ENCODE peak calls at places on chromosomes 3 and 15, in four cellular contexts. J is T-helper 1 cell; L is HEK293T; Q is stimulated activated CD8-positive, alpha-beta memory T cell treated with anti-CD3 and anti-CD28 coated beads, Interleukin-4, amount 100 ng/mL, for 1 hour. E is an unnamed sample.

GRCh38 chr3:141405581-141405980 is 37.3 kb downstream of the ZBTB38 start:
- DNase-seq in J (no peak), L (no peak), Q (no peak), E (no peak)

GRCh38 chr3:180743813-180744212 is 64.5 kb upstream of the CCDC39 start:
- DNase-seq in J (no peak), L (no peak), Q (no peak), E (no peak)

GRCh38 chr3:18440053-18440768 is 15.1 kb upstream of the SATB1 start:
- DNase-seq in J (no peak), L (no peak), Q (no peak), E (no peak)

GRCh38 chr15:29452881-29453731 is 183.5 kb upstream of the NSMCE3 start:
- DNase-seq in J (no peak), L (no peak), Q (no peak), E (peak; percentile 58)

GRCh38 chr3:15979490-15979889 is 181.7 kb upstream of the ANKRD28 start:
- DNase-seq in J (no peak), L (no peak), Q (no peak), E (no peak)

GRCh38 chr3:192943384-192943783 is 25.7 kb upstream of the MB21D2 start:
- DNase-seq in J (no peak), L (no peak), Q (no peak), E (no peak)

GRCh38 chr3:111691293-111691909 is 96.3 kb upstream of the ZBED2 start:
- DNase-seq in J (no peak), L (peak; percentile 45), Q (no peak), E (no peak)

GRCh38 chr3:25854635-25855034 is 64.7 kb downstream of the OXSM start:
- DNase-seq in J (no peak), L (no peak), Q (no peak), E (no peak)

GRCh38 chr3:47414161-47414564 is 33.3 kb downstream of the PTPN23 start:
- DNase-seq in J (no peak), L (no peak), Q (no peak), E (no peak)

GRCh38 chr3:32685604-32686185 is 707 bp downstream of the CNOT10 start:
- DNase-seq in J (no peak), L (no peak), Q (no peak), E (no peak)

GRCh38 chr3:190989213-190989612 is 126.7 kb upstream of the GMNC start:
- DNase-seq in J (no peak), L (no peak), Q (no peak), E (peak; percentile 55)

GRCh38 chr3:127614928-127615592 is 13.9 kb upstream of the PODXL2 start:
- DNase-seq in J (no peak), L (no peak), Q (no peak), E (no peak)

GRCh38 chr3:45574067-45574494 is 20.5 kb upstream of the LIMD1 start:
- DNase-seq in J (no peak), L (no peak), Q (no peak), E (peak; percentile 95)

GRCh38 chr3:141151439-141151838 is 80.2 kb upstream of the PXYLP1 start:
- DNase-seq in J (no peak), L (no peak), Q (no peak), E (no peak)

GRCh38 chr15:68578175-68578959 is 426 bp upstream of the CORO2B start:
- DNase-seq in J (no peak), L (peak; percentile 48), Q (no peak), E (no peak)

GRCh38 chr3:194487289-194488006 is 646 bp upstream of the ATP13A3 start:
- DNase-seq in J (peak; percentile 26), L (no peak), Q (no peak), E (no peak)

GRCh38 chr3:108970561-108970960 is 16.9 kb upstream of the GUCA1C start:
- DNase-seq in J (no peak), L (no peak), Q (no peak), E (no peak)

GRCh38 chr3:111621535-111621934 is 26.4 kb upstream of the ZBED2 start:
- DNase-seq in J (no peak), L (peak; percentile 48), Q (no peak), E (peak; percentile 8)

GRCh38 chr15:25054943-25055342 is 100.2 kb downstream of the SNRPN start:
- DNase-seq in J (no peak), L (no peak), Q (no peak), E (no peak)

GRCh38 chr15:100759116-100759515 is 120.5 kb upstream of the ALDH1A3 start:
- DNase-seq in J (no peak), L (no peak), Q (no peak), E (no peak)

GRCh38 chr15:59993041-59993750 is 10.9 kb upstream of the FOXB1 start:
- DNase-seq in J (no peak), L (no peak), Q (no peak), E (no peak)